ENCODE peak calls at places on chromosomes 5 and 9, in six cellular contexts. I is IMR-90, R is Karpas-422, L is H1, G is fibroblast of lung, Z is H9. A is an unnamed sample.
A peak's percentile ranks its signal among the peaks of the same experiment; 100 is the strongest.

GRCh38 chr5:177604116-177604521 is 4.2 kb downstream of the B4GALT7 start:
- DNase-seq in Z (no peak), G (no peak), R (no peak), L (no peak), I (no peak), A (no peak)

GRCh38 chr9:38263534-38263933 is 129.0 kb upstream of the ALDH1B1 start:
- DNase-seq in L (no peak), I (peak; percentile 48), R (peak; percentile 61), Z (no peak), G (peak; percentile 36), A (peak; percentile 56)

GRCh38 chr5:45521067-45521466 is 175.1 kb downstream of the HCN1 start:
- DNase-seq in I (peak; percentile 1), L (peak; percentile 15), R (peak; percentile 56), G (no peak), Z (peak; percentile 52), A (peak; percentile 83)

GRCh38 chr9:129703121-129703520 is 37.7 kb downstream of the PRRX2 start:
- DNase-seq in G (no peak), L (no peak), R (no peak), I (no peak), Z (no peak), A (no peak)

GRCh38 chr9:35996358-35996970 is 38.5 kb upstream of the OR2S2 start:
- DNase-seq in Z (peak; percentile 42), L (peak; percentile 17), I (peak; percentile 16), R (no peak), G (peak; percentile 75), A (no peak)

GRCh38 chr5:179376701-179377420 is 31.6 kb upstream of the ADAMTS2 start:
- DNase-seq in G (no peak), R (no peak), Z (peak; percentile 16), L (no peak), I (no peak), A (no peak)

GRCh38 chr9:136092741-136093140 is 2.3 kb downstream of the NACC2 start:
- DNase-seq in R (no peak), I (no peak), Z (no peak), L (no peak), G (no peak), A (peak; percentile 8)

GRCh38 chr9:32928145-32928763 is 73.2 kb downstream of the APTX start:
- DNase-seq in R (no peak), L (no peak), I (peak; percentile 9), Z (no peak), G (no peak), A (no peak)

GRCh38 chr9:129875181-129875611 is 39.9 kb downstream of the USP20 start:
- DNase-seq in I (no peak), Z (peak; percentile 58), G (no peak), L (no peak), R (no peak), A (no peak)

GRCh38 chr5:151094861-151095260 is 14.0 kb upstream of the TNIP1 start:
- DNase-seq in R (no peak), G (no peak), L (no peak), Z (no peak), I (no peak), A (no peak)

GRCh38 chr9:129624168-129624759 is 1.7 kb upstream of the NTMT1 start:
- DNase-seq in G (no peak), Z (peak; percentile 84), I (peak; percentile 53), L (no peak), R (peak; percentile 83), A (peak; percentile 83)

GRCh38 chr9:74379718-74380117 is 117.4 kb upstream of the RORB start:
- DNase-seq in L (peak; percentile 31), I (no peak), R (peak; percentile 51), Z (peak; percentile 72), G (peak; percentile 21), A (peak; percentile 70)

GRCh38 chr9:134377976-134378375 is 51.7 kb downstream of the RXRA start:
- DNase-seq in Z (no peak), G (no peak), R (no peak), L (no peak), I (no peak), A (no peak)

GRCh38 chr5:105587963-105588662 is 2025.5 kb upstream of the NUDT12 start:
- DNase-seq in G (no peak), I (no peak), L (no peak), Z (no peak), R (no peak), A (no peak)

GRCh38 chr5:79774171-79774854 is 84.7 kb downstream of the CMYA5 start:
- DNase-seq in L (peak; percentile 83), Z (peak; percentile 94), R (peak; percentile 57), G (peak; percentile 36), I (peak; percentile 4), A (peak; percentile 74)

GRCh38 chr9:98957826-98958225 is 14.1 kb downstream of the COL15A1 start:
- DNase-seq in Z (no peak), G (no peak), R (no peak), I (no peak), L (no peak), A (no peak)

GRCh38 chr5:10576790-10577189 is 12.9 kb downstream of the ANKRD33B start:
- DNase-seq in Z (no peak), L (no peak), R (no peak), I (no peak), G (no peak), A (no peak)
- H4K20me1 ChIP-seq in Z (no peaks in the 10 kb centered on the region), L (no peaks in the 10 kb centered on the region), R (no peaks in the 10 kb centered on the region), I (peaks cover 52% of the 10 kb centered on the region), G (no peaks in the 10 kb centered on the region), A (no peaks in the 10 kb centered on the region)

GRCh38 chr5:141559481-141559880 is 59.3 kb downstream of the DIAPH1 start:
- DNase-seq in G (peak; percentile 82), R (no peak), L (no peak), Z (no peak), I (peak; percentile 73), A (no peak)
- H3K27ac ChIP-seq in G (peak overlapping the region; percentile 81), R (peak overlapping the region; percentile 78), L (peak overlapping the region; percentile 22), Z (no peak overlapping the region), I (peak overlapping the region; percentile 85), A (no peak overlapping the region)

DNA sequence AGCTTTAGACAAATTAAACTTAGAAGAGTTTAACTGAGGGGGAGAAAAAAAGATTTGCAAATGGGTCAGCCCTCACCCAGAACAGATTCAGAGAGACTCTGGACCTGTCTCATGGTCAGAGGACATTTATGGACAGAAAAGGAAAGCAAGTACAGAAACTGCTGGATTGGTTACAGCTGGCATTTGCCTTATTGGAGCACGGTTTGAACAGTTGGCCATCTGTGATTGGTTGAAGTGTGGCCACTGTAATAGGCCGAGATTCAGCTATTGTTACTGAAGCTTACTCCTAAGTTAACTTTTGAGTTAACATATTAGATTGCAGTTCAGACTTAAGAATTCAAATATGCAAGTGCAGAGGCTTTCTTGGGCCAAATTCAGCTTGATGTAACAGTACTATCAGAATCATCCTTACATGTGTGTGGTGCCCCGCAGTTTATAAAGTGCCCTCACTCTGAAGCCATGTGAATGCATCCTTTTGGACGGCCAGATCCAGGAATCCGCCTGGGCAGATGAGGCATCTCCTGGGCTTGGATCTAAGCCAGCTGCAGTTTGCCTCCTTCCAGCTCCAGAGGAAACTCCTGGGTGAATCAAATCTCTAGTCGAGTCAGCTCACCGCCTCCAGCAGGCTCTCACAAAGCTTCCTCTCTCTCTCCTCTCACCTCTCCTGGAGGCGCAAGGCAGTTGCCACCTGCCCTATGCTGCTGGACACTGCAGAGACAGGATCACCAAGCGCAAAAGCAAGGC is 165.2 kb downstream of the ADAMTS12 start:
- DNase-seq in G (peak; percentile 74), L (no peak), I (peak; percentile 55), Z (no peak), R (no peak), A (no peak)
- H4K20me1 ChIP-seq in G (peaks cover 2% of the 10 kb centered on the region), L (no peaks in the 10 kb centered on the region), I (no peaks in the 10 kb centered on the region), Z (no peaks in the 10 kb centered on the region), R (no peaks in the 10 kb centered on the region), A (no peaks in the 10 kb centered on the region)

DNA sequence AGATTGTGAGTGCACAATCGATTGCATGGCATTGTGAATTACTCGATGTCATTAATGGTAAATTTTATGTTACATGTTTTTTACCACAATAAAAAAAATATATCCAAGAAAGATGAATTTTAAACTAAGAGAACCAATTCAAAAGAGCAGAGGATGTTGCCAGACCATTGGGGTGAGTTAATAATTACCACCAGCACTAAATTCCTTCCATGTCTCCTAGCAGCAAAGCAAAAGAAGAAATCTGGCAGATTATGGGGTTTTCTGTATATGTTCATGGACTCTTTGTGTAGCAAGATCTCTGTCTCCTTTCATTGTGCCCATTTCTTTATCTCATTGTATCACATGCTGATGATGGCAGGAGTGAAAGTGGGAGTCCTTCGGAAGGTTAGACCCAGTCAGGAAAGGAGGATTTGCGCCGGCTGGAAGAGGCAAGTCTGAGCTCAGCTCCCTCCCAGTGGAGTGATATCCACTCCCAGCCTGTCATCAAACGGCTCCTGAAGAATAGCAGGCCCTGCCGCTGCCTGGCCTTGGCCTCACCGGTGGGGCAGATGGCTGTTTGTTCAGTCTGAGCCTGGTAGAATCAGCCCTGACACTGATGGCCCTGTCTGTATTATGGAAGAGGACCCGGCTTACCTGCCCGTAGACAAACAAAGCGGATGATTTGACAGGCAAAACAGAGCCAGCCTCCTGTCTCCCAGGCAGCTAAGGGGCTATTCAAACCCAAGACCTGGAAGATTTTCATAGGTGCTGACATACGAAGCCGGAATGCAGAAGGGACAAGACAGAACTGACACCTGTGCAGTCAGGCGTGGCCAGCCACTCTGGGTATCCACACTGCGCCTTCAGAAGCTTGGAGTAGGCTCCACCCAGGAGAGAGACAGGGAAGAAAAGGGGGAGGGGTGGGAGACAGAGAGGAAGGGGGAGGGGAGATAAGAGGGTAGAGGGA is 21.9 kb upstream of the FOXE1 start:
- DNase-seq in R (peak; percentile 57), L (no peak), Z (peak; percentile 52), I (no peak), G (no peak), A (no peak)
- H3K27ac ChIP-seq in R (no peak overlapping the region), L (no peak overlapping the region), Z (no peak overlapping the region), I (no peak overlapping the region), G (no peak overlapping the region), A (no peak overlapping the region)

GRCh38 chr5:56819027-56819881 is 3.9 kb downstream of the MAP3K1 start:
- DNase-seq in L (no peak), R (peak; percentile 78), I (no peak), Z (no peak), G (peak; percentile 14), A (no peak)
- H4K20me1 ChIP-seq in L (peaks cover 11% of the 10 kb centered on the region), R (peaks cover 42% of the 10 kb centered on the region), I (peaks cover 30% of the 10 kb centered on the region), Z (no peaks in the 10 kb centered on the region), G (no peaks in the 10 kb centered on the region), A (peaks cover 72% of the 10 kb centered on the region)

GRCh38 chr5:88829053-88829452 is 53.9 kb downstream of the MEF2C start:
- DNase-seq in L (no peak), Z (no peak), R (peak; percentile 79), G (no peak), I (no peak), A (no peak)
- H3K27ac ChIP-seq in L (no peak overlapping the region), Z (no peak overlapping the region), R (peak overlapping the region; percentile 99), G (peak overlapping the region; percentile 46), I (no peak overlapping the region), A (no peak overlapping the region)

DNA sequence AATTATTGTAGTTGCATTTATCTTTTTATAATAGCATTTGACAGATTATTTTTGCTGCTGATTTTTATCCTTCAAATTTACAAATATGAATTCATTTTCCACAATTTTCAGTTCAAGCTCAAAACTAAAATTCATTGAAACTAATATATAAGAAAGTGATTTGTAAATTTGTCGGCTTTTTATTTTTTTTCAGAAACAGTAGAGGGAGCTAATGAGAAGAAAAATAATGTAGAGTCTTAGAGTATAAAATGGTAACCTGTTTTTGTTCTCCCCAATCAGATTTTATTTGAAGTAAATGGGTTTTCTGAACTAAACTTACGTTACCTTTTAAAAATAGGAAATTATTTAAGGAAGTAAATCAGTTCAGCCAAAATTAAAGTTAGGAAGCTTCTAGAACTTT is 19.2 kb downstream of the PRRC1 start:
- DNase-seq in I (peak; percentile 8), L (no peak), R (peak; percentile 51), G (no peak), Z (no peak), A (no peak)
- H4K20me1 ChIP-seq in I (no peaks in the 10 kb centered on the region), L (peaks cover 1% of the 10 kb centered on the region), R (no peaks in the 10 kb centered on the region), G (no peaks in the 10 kb centered on the region), Z (no peaks in the 10 kb centered on the region), A (no peaks in the 10 kb centered on the region)

GRCh38 chr9:126661521-126662251 is 48.0 kb downstream of the LMX1B start:
- DNase-seq in L (peak; percentile 90), G (peak; percentile 20), Z (peak; percentile 97), R (no peak), I (peak; percentile 6), A (peak; percentile 72)
- H3K27ac ChIP-seq in L (no peak overlapping the region), G (no peak overlapping the region), Z (no peak overlapping the region), R (no peak overlapping the region), I (no peak overlapping the region), A (no peak overlapping the region)

A was measured in neural progenitor cell.